ENCODE peak calls at places on chromosomes 16 and 17, in eight cellular contexts. Y, I, A, K, S, N, J and G are unnamed samples.

GRCh38 chr17:31391496-31391949 is at the start of gene RAB11FIP4:
- DNase-seq in Y (no peak), I (no peak), A (no peak), K (no peak), S (no peak), N (no peak), J (no peak), G (no peak)

GRCh38 chr16:50841081-50841886 is 99.4 kb downstream of the CYLD start:
- DNase-seq in Y (no peak), I (no peak), A (no peak), K (no peak), S (no peak), N (no peak), J (no peak), G (no peak)

GRCh38 chr16:1299012-1299867 is 10.2 kb upstream of the UBE2I start:
- DNase-seq in Y (no peak), I (no peak), A (no peak), K (no peak), S (no peak), N (no peak), J (no peak), G (no peak)

GRCh38 chr16:19898166-19898565 is 13.5 kb upstream of the GPRC5B start:
- DNase-seq in Y (no peak), I (no peak), A (no peak), K (no peak), S (no peak), N (no peak), J (no peak), G (no peak)

GRCh38 chr17:8069587-8069860 is 18.0 kb downstream of the ALOX12B start:
- DNase-seq in Y (no peak), I (no peak), A (no peak), K (no peak), S (no peak), N (no peak), J (no peak), G (no peak)

GRCh38 chr17:213286-214105 is 32.0 kb upstream of the DOC2B start:
- DNase-seq in Y (no peak), I (no peak), A (peak), K (no peak), S (no peak), N (no peak), J (no peak), G (peak)

GRCh38 chr17:80703109-80703508 is 158.5 kb downstream of the RPTOR start:
- DNase-seq in Y (no peak), I (no peak), A (no peak), K (no peak), S (no peak), N (no peak), J (no peak), G (no peak)

GRCh38 chr16:49884033-49884707 is 28.3 kb upstream of the ZNF423 start:
- DNase-seq in Y (no peak), I (no peak), A (no peak), K (no peak), S (no peak), N (no peak), J (no peak), G (no peak)

GRCh38 chr17:75060434-75061054 is 13.5 kb downstream of the KCTD2 start:
- DNase-seq in Y (no peak), I (no peak), A (no peak), K (no peak), S (peak), N (no peak), J (no peak), G (no peak)

GRCh38 chr16:50441758-50442157 is 73.0 kb upstream of the BRD7 start:
- DNase-seq in Y (no peak), I (no peak), A (no peak), K (no peak), S (no peak), N (no peak), J (no peak), G (no peak)

GRCh38 chr17:32264140-32264799 is 1.4 kb upstream of the RHBDL3 start:
- DNase-seq in Y (no peak), I (no peak), A (no peak), K (no peak), S (no peak), N (no peak), J (no peak), G (no peak)

GRCh38 chr17:68101992-68102758 is 66.6 kb downstream of the KPNA2 start:
- DNase-seq in Y (no peak), I (no peak), A (no peak), K (no peak), S (no peak), N (no peak), J (peak), G (no peak)

GRCh38 chr17:82647593-82648164 is 565 bp downstream of the WDR45B start:
- DNase-seq in Y (no peak), I (no peak), A (no peak), K (no peak), S (peak), N (no peak), J (peak), G (no peak)